ENCODE peak calls at places on chromosome 21, in nine cellular contexts. C is small intestine, I is upper lobe of right lung, O is foreskin fibroblast, V is right cardiac atrium, P is RWPE1, M is tibial artery, T is astrocyte of the spinal cord, Q is pancreas. F is an unnamed sample.

GRCh38 chr21:42047821-42048613 is 23.1 kb upstream of the UMODL1 start:
- DNase-seq in C (no peak), I (no peak), O (peak), V (peak), P (no peak), M (peak), T (peak), Q (no peak), F (no peak)

GRCh38 chr21:39645331-39645730 is 32.6 kb downstream of the B3GALT5 start:
- DNase-seq in C (no peak), I (peak), O (no peak), V (no peak), P (no peak), M (no peak), T (no peak), Q (no peak), F (no peak)

GRCh38 chr21:45055861-45056260 is 18.5 kb upstream of the ADARB1 start:
- DNase-seq in C (no peak), I (no peak), O (peak), V (no peak), P (no peak), M (no peak), T (no peak), Q (no peak), F (no peak)

GRCh38 chr21:39712976-39713375 is 32.0 kb upstream of the IGSF5 start:
- DNase-seq in C (peak), I (no peak), O (no peak), V (no peak), P (no peak), M (no peak), T (no peak), Q (no peak), F (no peak)

GRCh38 chr21:26842976-26843911 is 2.0 kb downstream of the ADAMTS1 start:
- DNase-seq in C (peak), I (peak), O (peak), V (peak), P (peak), M (peak), T (peak), Q (peak), F (peak)

GRCh38 chr21:43904316-43904925 is 39.4 kb downstream of the AGPAT3 start:
- DNase-seq in C (no peak), I (peak), O (no peak), V (no peak), P (no peak), M (no peak), T (no peak), Q (no peak), F (no peak)

GRCh38 chr21:29290245-29290644 is 8.5 kb upstream of the BACH1 start:
- DNase-seq in C (peak), I (no peak), O (no peak), V (no peak), P (no peak), M (no peak), T (no peak), Q (no peak), F (no peak)

GRCh38 chr21:34935868-34936267 is 113.2 kb downstream of the RUNX1 start:
- DNase-seq in C (no peak), I (no peak), O (no peak), V (no peak), P (no peak), M (no peak), T (no peak), Q (no peak), F (no peak)

GRCh38 chr21:42350899-42351543 is at the start of gene TFF2:
- DNase-seq in C (no peak), I (peak), O (no peak), V (no peak), P (no peak), M (no peak), T (no peak), Q (no peak), F (peak)

GRCh38 chr21:22200378-22201092 is 1202.3 kb downstream of the NCAM2 start:
- DNase-seq in C (no peak), I (no peak), O (no peak), V (no peak), P (peak), M (no peak), T (no peak), Q (no peak), F (no peak)

GRCh38 chr21:43848771-43849170 is 16.3 kb upstream of the AGPAT3 start:
- DNase-seq in C (no peak), I (no peak), O (no peak), V (no peak), P (no peak), M (no peak), T (no peak), Q (peak), F (no peak)

GRCh38 chr21:39518055-39518844 is 66.5 kb downstream of the SH3BGR start:
- DNase-seq in C (peak), I (no peak), O (peak), V (peak), P (peak), M (no peak), T (peak), Q (no peak), F (no peak)

GRCh38 chr21:32364801-32365200 is 28.0 kb downstream of the URB1 start:
- DNase-seq in C (no peak), I (no peak), O (no peak), V (no peak), P (no peak), M (no peak), T (peak), Q (no peak), F (no peak)

GRCh38 chr21:16264314-16264713 is 534.5 kb downstream of the USP25 start:
- DNase-seq in C (no peak), I (no peak), O (no peak), V (no peak), P (no peak), M (no peak), T (no peak), Q (no peak), F (no peak)

GRCh38 chr21:21232320-21232719 is 234.1 kb downstream of the NCAM2 start:
- DNase-seq in C (no peak), I (no peak), O (peak), V (no peak), P (no peak), M (no peak), T (peak), Q (no peak), F (no peak)

GRCh38 chr21:25039461-25040380 is 567.6 kb downstream of the MRPL39 start:
- DNase-seq in C (no peak), I (no peak), O (no peak), V (no peak), P (no peak), M (no peak), T (peak), Q (no peak), F (no peak)

F was measured in sciatic nerve.